ENCODE peak calls at places on chromosomes 7 and 10, in five cellular contexts. One of them, this sample, is unnamed.

GRCh38 chr10:126336786-126337185 is 51.5 kb downstream of the ADAM12 start:
- DNase-seq in glutamatergic neuron: no peak
- DNase-seq in AG20443: no peak
- DNase-seq in SJSA1: no peak
- DNase-seq in NCI-H1436: no peak
- DNase-seq in this sample: no peak

GRCh38 chr10:2759203-2759602 is 308.1 kb upstream of the PFKP start:
- DNase-seq in glutamatergic neuron: no peak
- DNase-seq in AG20443: no peak
- DNase-seq in SJSA1: no peak
- DNase-seq in NCI-H1436: no peak
- DNase-seq in this sample: no peak

GRCh38 chr7:98877692-98878364 is 504 bp upstream of the TRRAP start:
- DNase-seq in glutamatergic neuron: no peak
- DNase-seq in AG20443: no peak
- DNase-seq in SJSA1: no peak
- DNase-seq in NCI-H1436: no peak
- DNase-seq in this sample: no peak

GRCh38 chr10:116211682-116212081 is 61.3 kb downstream of the GFRA1 start:
- DNase-seq in glutamatergic neuron: no peak
- DNase-seq in AG20443: peak
- DNase-seq in SJSA1: peak
- DNase-seq in NCI-H1436: no peak
- DNase-seq in this sample: no peak

GRCh38 chr10:20330246-20330645 is 514.0 kb downstream of the PLXDC2 start:
- DNase-seq in glutamatergic neuron: no peak
- DNase-seq in AG20443: no peak
- DNase-seq in SJSA1: no peak
- DNase-seq in NCI-H1436: no peak
- DNase-seq in this sample: peak

GRCh38 chr7:154794147-154794780 is 208.7 kb downstream of the PAXIP1 start:
- DNase-seq in glutamatergic neuron: no peak
- DNase-seq in AG20443: no peak
- DNase-seq in SJSA1: no peak
- DNase-seq in NCI-H1436: no peak
- DNase-seq in this sample: no peak

GRCh38 chr10:7933757-7934156 is 115.5 kb downstream of the TAF3 start:
- DNase-seq in glutamatergic neuron: no peak
- DNase-seq in AG20443: no peak
- DNase-seq in SJSA1: no peak
- DNase-seq in NCI-H1436: no peak
- DNase-seq in this sample: no peak

GRCh38 chr7:154759989-154760388 is 242.9 kb downstream of the PAXIP1 start:
- DNase-seq in glutamatergic neuron: no peak
- DNase-seq in AG20443: no peak
- DNase-seq in SJSA1: no peak
- DNase-seq in NCI-H1436: no peak
- DNase-seq in this sample: no peak

GRCh38 chr10:44463511-44464121 is 78.7 kb upstream of the CXCL12 start:
- DNase-seq in glutamatergic neuron: no peak
- DNase-seq in AG20443: peak
- DNase-seq in SJSA1: no peak
- DNase-seq in NCI-H1436: no peak
- DNase-seq in this sample: no peak

GRCh38 chr10:79090134-79090803 is 21.5 kb downstream of the ZMIZ1 start:
- DNase-seq in glutamatergic neuron: no peak
- DNase-seq in AG20443: peak
- DNase-seq in SJSA1: peak
- DNase-seq in NCI-H1436: peak
- DNase-seq in this sample: no peak

GRCh38 chr7:94643771-94644545 is 12.0 kb downstream of the SGCE start:
- DNase-seq in glutamatergic neuron: no peak
- DNase-seq in AG20443: no peak
- DNase-seq in SJSA1: no peak
- DNase-seq in NCI-H1436: no peak
- DNase-seq in this sample: no peak

GRCh38 chr10:6035926-6036575 is 26.1 kb downstream of the IL2RA start:
- DNase-seq in glutamatergic neuron: no peak
- DNase-seq in AG20443: no peak
- DNase-seq in SJSA1: peak
- DNase-seq in NCI-H1436: no peak
- DNase-seq in this sample: no peak

GRCh38 chr7:13989138-13989943 is at the start of gene ETV1:
- DNase-seq in glutamatergic neuron: peak
- DNase-seq in AG20443: peak
- DNase-seq in SJSA1: peak
- DNase-seq in NCI-H1436: peak
- DNase-seq in this sample: no peak

GRCh38 chr7:134458806-134459698 is at the start of gene AKR1B1:
- DNase-seq in glutamatergic neuron: peak
- DNase-seq in AG20443: peak
- DNase-seq in SJSA1: peak
- DNase-seq in NCI-H1436: peak
- DNase-seq in this sample: peak

GRCh38 chr10:4688168-4688567 is 137.8 kb upstream of the AKR1E2 start:
- DNase-seq in glutamatergic neuron: no peak
- DNase-seq in AG20443: no peak
- DNase-seq in SJSA1: no peak
- DNase-seq in NCI-H1436: no peak
- DNase-seq in this sample: no peak

GRCh38 chr10:130929422-130930325 is 381.8 kb downstream of the TCERG1L start:
- DNase-seq in glutamatergic neuron: no peak
- DNase-seq in AG20443: no peak
- DNase-seq in SJSA1: peak
- DNase-seq in NCI-H1436: peak
- DNase-seq in this sample: no peak

GRCh38 chr10:29688230-29688634 is 53.5 kb upstream of the SVIL start:
- DNase-seq in glutamatergic neuron: peak
- DNase-seq in AG20443: no peak
- DNase-seq in SJSA1: no peak
- DNase-seq in NCI-H1436: no peak
- DNase-seq in this sample: no peak

GRCh38 chr7:43554423-43554822 is 28.5 kb upstream of the STK17A start:
- DNase-seq in glutamatergic neuron: no peak
- DNase-seq in AG20443: no peak
- DNase-seq in SJSA1: no peak
- DNase-seq in NCI-H1436: no peak
- DNase-seq in this sample: peak

GRCh38 chr7:80145780-80146422 is 11.3 kb downstream of the GNAI1 start:
- DNase-seq in glutamatergic neuron: no peak
- DNase-seq in AG20443: peak
- DNase-seq in SJSA1: no peak
- DNase-seq in NCI-H1436: no peak
- DNase-seq in this sample: no peak

GRCh38 chr7:1134951-1135350 is 25.0 kb downstream of the ZFAND2A start:
- DNase-seq in glutamatergic neuron: no peak
- DNase-seq in AG20443: no peak
- DNase-seq in SJSA1: no peak
- DNase-seq in NCI-H1436: no peak
- DNase-seq in this sample: no peak

GRCh38 chr7:10845225-10845624 is 128.4 kb upstream of the PHF14 start:
- DNase-seq in glutamatergic neuron: no peak
- DNase-seq in AG20443: no peak
- DNase-seq in SJSA1: no peak
- DNase-seq in NCI-H1436: no peak
- DNase-seq in this sample: no peak

GRCh38 chr10:15780353-15781135 is 60.8 kb upstream of the ITGA8 start:
- DNase-seq in glutamatergic neuron: no peak
- DNase-seq in AG20443: no peak
- DNase-seq in SJSA1: no peak
- DNase-seq in NCI-H1436: peak
- DNase-seq in this sample: no peak

GRCh38 chr7:51867117-51867516 is 550.5 kb upstream of the COBL start:
- DNase-seq in glutamatergic neuron: no peak
- DNase-seq in AG20443: no peak
- DNase-seq in SJSA1: no peak
- DNase-seq in NCI-H1436: no peak
- DNase-seq in this sample: no peak

GRCh38 chr7:143882020-143882610 is 19.9 kb downstream of the TCAF1 start:
- DNase-seq in glutamatergic neuron: peak
- DNase-seq in AG20443: peak
- DNase-seq in SJSA1: no peak
- DNase-seq in NCI-H1436: peak
- DNase-seq in this sample: no peak

GRCh38 chr7:98091061-98091460 is 15.6 kb upstream of the LMTK2 start:
- DNase-seq in glutamatergic neuron: no peak
- DNase-seq in AG20443: no peak
- DNase-seq in SJSA1: no peak
- DNase-seq in NCI-H1436: no peak
- DNase-seq in this sample: no peak

GRCh38 chr7:99106869-99107268 is 37.0 kb downstream of the SMURF1 start:
- DNase-seq in glutamatergic neuron: no peak
- DNase-seq in AG20443: no peak
- DNase-seq in SJSA1: no peak
- DNase-seq in NCI-H1436: no peak
- DNase-seq in this sample: no peak

GRCh38 chr7:522071-522937 is 2.7 kb upstream of the PDGFA start:
- DNase-seq in glutamatergic neuron: no peak
- DNase-seq in AG20443: peak
- DNase-seq in SJSA1: no peak
- DNase-seq in NCI-H1436: no peak
- DNase-seq in this sample: no peak

GRCh38 chr10:99784731-99785441 is 2.4 kb downstream of the ABCC2 start:
- DNase-seq in glutamatergic neuron: no peak
- DNase-seq in AG20443: no peak
- DNase-seq in SJSA1: no peak
- DNase-seq in NCI-H1436: no peak
- DNase-seq in this sample: no peak

GRCh38 chr10:32957341-32958084 is 517 bp downstream of the ITGB1 start:
- DNase-seq in glutamatergic neuron: peak
- DNase-seq in AG20443: peak
- DNase-seq in SJSA1: peak
- DNase-seq in NCI-H1436: no peak
- DNase-seq in this sample: no peak